ENCODE peak calls at places on chromosome 1, in seven cellular contexts. O is GM23338, F is left ventricle myocardium inferior, G is vagina, M is osteoblast, K is skeletal muscle cell, R is heart left ventricle. N is an unnamed sample.

GRCh38 chr1:109927356-109927755 is 16.7 kb downstream of the CSF1 start:
- DNase-seq in O (no peak), F (no peak), G (no peak), M (no peak), K (no peak), R (no peak), N (no peak)

GRCh38 chr1:98410082-98410481 is 251.4 kb upstream of the SNX7 start:
- DNase-seq in O (no peak), F (no peak), G (no peak), M (no peak), K (no peak), R (no peak), N (no peak)

GRCh38 chr1:94024109-94024792 is 96.7 kb downstream of the ABCA4 start:
- DNase-seq in O (no peak), F (no peak), G (no peak), M (no peak), K (no peak), R (no peak), N (no peak)

GRCh38 chr1:218925777-218926176 is 247.9 kb upstream of the LYPLAL1 start:
- DNase-seq in O (no peak), F (no peak), G (no peak), M (no peak), K (no peak), R (no peak), N (no peak)

GRCh38 chr1:67685067-67685557 is at the start of gene GADD45A:
- DNase-seq in O (peak), F (peak), G (peak), M (peak), K (peak), R (peak), N (peak)

GRCh38 chr1:240031009-240031408 is 60.7 kb upstream of the FMN2 start:
- DNase-seq in O (no peak), F (no peak), G (no peak), M (peak), K (peak), R (no peak), N (no peak)

GRCh38 chr1:39190096-39190495 is 14.4 kb upstream of the MACF1 start:
- DNase-seq in O (no peak), F (no peak), G (no peak), M (no peak), K (no peak), R (no peak), N (no peak)

GRCh38 chr1:6128276-6129081 is 51.6 kb downstream of the CHD5 start:
- DNase-seq in O (no peak), F (no peak), G (no peak), M (no peak), K (no peak), R (no peak), N (no peak)

GRCh38 chr1:182595641-182596240 is 6.7 kb upstream of the RNASEL start:
- DNase-seq in O (peak), F (peak), G (no peak), M (no peak), K (no peak), R (peak), N (peak)

GRCh38 chr1:243459059-243459458 is 203.2 kb downstream of the SDCCAG8 start:
- DNase-seq in O (no peak), F (no peak), G (no peak), M (no peak), K (no peak), R (no peak), N (no peak)

GRCh38 chr1:229238231-229238630 is 32.7 kb upstream of the RAB4A start:
- DNase-seq in O (no peak), F (no peak), G (no peak), M (no peak), K (no peak), R (no peak), N (no peak)

GRCh38 chr1:193221641-193222040 is 35.2 kb upstream of the B3GALT2 start:
- DNase-seq in O (no peak), F (no peak), G (no peak), M (no peak), K (no peak), R (no peak), N (no peak)

GRCh38 chr1:62286778-62287224 is 32.4 kb downstream of the KANK4 start:
- DNase-seq in O (peak), F (no peak), G (no peak), M (no peak), K (no peak), R (no peak), N (no peak)

GRCh38 chr1:235069577-235070563 is 58.8 kb downstream of the TOMM20 start:
- DNase-seq in O (no peak), F (peak), G (no peak), M (peak), K (peak), R (peak), N (no peak)

GRCh38 chr1:156623946-156624813 is 5.0 kb downstream of the HAPLN2 start:
- DNase-seq in O (peak), F (peak), G (no peak), M (peak), K (no peak), R (peak), N (no peak)

GRCh38 chr1:164876717-164877116 is 317.7 kb downstream of the PBX1 start:
- DNase-seq in O (peak), F (no peak), G (no peak), M (no peak), K (no peak), R (no peak), N (no peak)

GRCh38 chr1:167849656-167850055 is 64.3 kb downstream of the ADCY10 start:
- DNase-seq in O (no peak), F (no peak), G (no peak), M (no peak), K (no peak), R (no peak), N (no peak)

GRCh38 chr1:4944072-4944471 is 289.7 kb downstream of the AJAP1 start:
- DNase-seq in O (no peak), F (no peak), G (no peak), M (no peak), K (no peak), R (no peak), N (no peak)

GRCh38 chr1:177975588-177976495 is 6.0 kb upstream of the SEC16B start:
- DNase-seq in O (no peak), F (no peak), G (no peak), M (no peak), K (no peak), R (no peak), N (no peak)

GRCh38 chr1:243447342-243447741 is 191.5 kb downstream of the SDCCAG8 start:
- DNase-seq in O (no peak), F (no peak), G (no peak), M (no peak), K (peak), R (peak), N (no peak)

GRCh38 chr1:31483012-31483946 is 70.3 kb downstream of the SERINC2 start:
- DNase-seq in O (no peak), F (no peak), G (no peak), M (no peak), K (peak), R (no peak), N (no peak)

GRCh38 chr1:160362168-160362941 is 4.5 kb upstream of the NHLH1 start:
- DNase-seq in O (peak), F (no peak), G (no peak), M (no peak), K (no peak), R (no peak), N (no peak)

GRCh38 chr1:155082301-155082940 is 3.8 kb downstream of the EFNA3 start:
- DNase-seq in O (no peak), F (no peak), G (no peak), M (peak), K (no peak), R (no peak), N (no peak)

GRCh38 chr1:234722267-234722704 is 112.3 kb upstream of the IRF2BP2 start:
- DNase-seq in O (no peak), F (no peak), G (no peak), M (no peak), K (no peak), R (peak), N (peak)

GRCh38 chr1:65514083-65514482 is 93.6 kb downstream of the LEPR start:
- DNase-seq in O (no peak), F (no peak), G (no peak), M (no peak), K (no peak), R (no peak), N (no peak)

GRCh38 chr1:85762804-85763203 is 54.6 kb upstream of the ZNHIT6 start:
- DNase-seq in O (no peak), F (no peak), G (no peak), M (no peak), K (no peak), R (no peak), N (no peak)

GRCh38 chr1:65541161-65541560 is 120.7 kb downstream of the LEPR start:
- DNase-seq in O (no peak), F (no peak), G (no peak), M (no peak), K (no peak), R (no peak), N (no peak)

GRCh38 chr1:203520315-203520714 is 26.4 kb downstream of the OPTC start:
- DNase-seq in O (no peak), F (no peak), G (no peak), M (peak), K (peak), R (no peak), N (no peak)

GRCh38 chr1:84253891-84254290 is 47.6 kb upstream of the SAMD13 start:
- DNase-seq in O (no peak), F (peak), G (no peak), M (peak), K (peak), R (peak), N (no peak)

GRCh38 chr1:156804572-156805243 is 11.9 kb downstream of the SH2D2A start:
- DNase-seq in O (no peak), F (no peak), G (no peak), M (peak), K (no peak), R (no peak), N (no peak)

GRCh38 chr1:28510350-28511223 is 4.7 kb downstream of the RCC1 start:
- DNase-seq in O (peak), F (no peak), G (no peak), M (peak), K (no peak), R (no peak), N (no peak)

GRCh38 chr1:87450615-87451209 is 122.0 kb downstream of the LMO4 start:
- DNase-seq in O (peak), F (no peak), G (no peak), M (no peak), K (no peak), R (no peak), N (no peak)

GRCh38 chr1:37808369-37809319 is 636 bp upstream of the YRDC start:
- DNase-seq in O (peak), F (peak), G (no peak), M (peak), K (peak), R (peak), N (peak)

GRCh38 chr1:21927531-21928237 is 9.4 kb downstream of the HSPG2 start:
- DNase-seq in O (no peak), F (peak), G (no peak), M (peak), K (no peak), R (peak), N (no peak)

GRCh38 chr1:1023700-1024099 is 3.8 kb downstream of the AGRN start:
- DNase-seq in O (peak), F (no peak), G (no peak), M (no peak), K (no peak), R (no peak), N (no peak)

GRCh38 chr1:94976996-94977548 is 50.2 kb upstream of the CNN3 start:
- DNase-seq in O (no peak), F (no peak), G (no peak), M (no peak), K (no peak), R (no peak), N (no peak)

GRCh38 chr1:148354909-148355308 is 128.2 kb downstream of the PPIAL4G start:
- DNase-seq in O (no peak), F (no peak), G (no peak), M (peak), K (no peak), R (no peak), N (no peak)
- H3K4me3 ChIP-seq in O (peak), F (no peak), G (no peak), M (no peak), K (no peak), R (no peak), N (no peak)

GRCh38 chr1:119711804-119712341 is at the start of gene PHGDH:
- DNase-seq in O (peak), F (peak), G (peak), M (peak), K (peak), R (peak), N (peak)

GRCh38 chr1:119712342-119713038 is 756 bp downstream of the PHGDH start:
- DNase-seq in O (peak), F (peak), G (peak), M (peak), K (peak), R (peak), N (peak)

GRCh38 chr1:119714583-119714982 is 2.8 kb downstream of the PHGDH start:
- DNase-seq in O (peak), F (no peak), G (peak), M (no peak), K (no peak), R (no peak), N (peak)

GRCh38 chr1:119713538-119714456 is 2.1 kb downstream of the PHGDH start:
- DNase-seq in O (peak), F (no peak), G (peak), M (no peak), K (no peak), R (no peak), N (peak)

GRCh38 chr1:119713039-119713537 is 1.4 kb downstream of the PHGDH start:
- DNase-seq in O (no peak), F (no peak), G (peak), M (peak), K (no peak), R (no peak), N (peak)
- H3K4me3 ChIP-seq in O (peak), F (peak), G (peak), M (peak), K (peak), R (no peak), N (peak)

GRCh38 chr1:100851726-100852125 is 42.9 kb downstream of the EXTL2 start:
- DNase-seq in O (no peak), F (no peak), G (no peak), M (no peak), K (no peak), R (no peak), N (no peak)

GRCh38 chr1:100847481-100847880 is 47.2 kb downstream of the EXTL2 start:
- DNase-seq in O (no peak), F (no peak), G (no peak), M (no peak), K (no peak), R (no peak), N (no peak)
- H3K4me3 ChIP-seq in O (no peak), F (peak), G (peak), M (peak), K (no peak), R (peak), N (peak)

GRCh38 chr1:32992489-32993214 is 28.0 kb upstream of the RNF19B start:
- DNase-seq in O (peak), F (peak), G (no peak), M (peak), K (peak), R (peak), N (peak)

GRCh38 chr1:32990887-32991286 is 26.3 kb upstream of the RNF19B start:
- DNase-seq in O (no peak), F (no peak), G (no peak), M (no peak), K (no peak), R (no peak), N (no peak)

GRCh38 chr1:32993215-32993566 is 28.6 kb upstream of the RNF19B start:
- DNase-seq in O (no peak), F (no peak), G (no peak), M (no peak), K (no peak), R (no peak), N (no peak)

GRCh38 chr1:32991819-32992488 is 27.3 kb upstream of the RNF19B start:
- DNase-seq in O (no peak), F (no peak), G (no peak), M (no peak), K (no peak), R (no peak), N (no peak)

GRCh38 chr1:32991386-32991785 is 26.8 kb upstream of the RNF19B start:
- DNase-seq in O (no peak), F (no peak), G (no peak), M (no peak), K (no peak), R (no peak), N (no peak)
- H3K4me3 ChIP-seq in O (no peak), F (no peak), G (no peak), M (no peak), K (no peak), R (no peak), N (no peak)